ENCODE peak calls at places on chromosome 17, in five cellular contexts. W, R, B, Z and I are unnamed samples.

GRCh38 chr17:50900383-50900892 is 34.3 kb upstream of the TOB1 start:
- DNase-seq in R (no peak), W (no peak), Z (no peak), B (peak), I (no peak)

GRCh38 chr17:34254146-34254545 is 939 bp upstream of the CCL2 start:
- DNase-seq in R (peak), W (peak), Z (peak), B (no peak), I (peak)

GRCh38 chr17:46028374-46028773 is 29.3 kb downstream of the STH start:
- DNase-seq in W (no peak), R (no peak), B (no peak), Z (no peak), I (no peak)

GRCh38 chr17:46032909-46033308 is 33.9 kb downstream of the STH start:
- DNase-seq in W (no peak), R (no peak), B (no peak), Z (no peak), I (no peak)

GRCh38 chr17:1592751-1593629 is 30.4 kb upstream of the PITPNA start:
- DNase-seq in W (no peak), B (no peak), R (no peak), Z (no peak), I (no peak)

GRCh38 chr17:17180141-17180603 is 26.0 kb downstream of the PLD6 start:
- DNase-seq in W (no peak), R (no peak), Z (no peak), B (no peak), I (no peak)

GRCh38 chr17:2880050-2880449 is 83.8 kb downstream of the RAP1GAP2 start:
- DNase-seq in R (no peak), B (peak), W (no peak), Z (no peak), I (no peak)

GRCh38 chr17:10224592-10225195 is 26.3 kb upstream of the GAS7 start:
- DNase-seq in Z (no peak), R (no peak), W (no peak), B (no peak), I (peak)

GRCh38 chr17:69597898-69598692 is 183.6 kb downstream of the MAP2K6 start:
- DNase-seq in R (peak), B (no peak), W (peak), Z (peak), I (peak)

GRCh38 chr17:80696456-80696855 is 151.8 kb downstream of the RPTOR start:
- DNase-seq in W (no peak), B (no peak), R (no peak), Z (no peak), I (peak)

GRCh38 chr17:9817086-9817485 is 4.8 kb downstream of the GSG1L2 start:
- DNase-seq in W (no peak), R (peak), Z (peak), B (peak), I (peak)

GRCh38 chr17:57124053-57124452 is 39.0 kb downstream of the AKAP1 start:
- DNase-seq in Z (no peak), W (no peak), R (no peak), B (no peak), I (no peak)

GRCh38 chr17:57120814-57121213 is 35.8 kb downstream of the AKAP1 start:
- DNase-seq in W (no peak), B (no peak), R (no peak), Z (no peak), I (no peak)

GRCh38 chr17:57125866-57126265 is 40.8 kb downstream of the AKAP1 start:
- DNase-seq in B (no peak), R (no peak), W (no peak), Z (no peak), I (no peak)

GRCh38 chr17:57121308-57122042 is 36.4 kb downstream of the AKAP1 start:
- DNase-seq in W (peak), Z (peak), R (peak), B (peak), I (peak)

GRCh38 chr17:57125406-57125805 is 40.4 kb downstream of the AKAP1 start:
- DNase-seq in Z (no peak), R (no peak), B (no peak), W (no peak), I (no peak)
- H3K4me3 ChIP-seq in Z (no peak), R (no peak), B (no peak), W (no peak), I (no peak)

GRCh38 chr17:75758131-75758905 is 6.7 kb downstream of the GALK1 start:
- DNase-seq in B (peak), W (no peak), Z (no peak), R (no peak), I (no peak)
- TF ChIP-seq CTCF in B (peak), W (peak), Z (peak), R (peak), I (peak)

GRCh38 chr17:74427763-74428153 is 4.1 kb upstream of the GPRC5C start:
- DNase-seq in Z (no peak), R (no peak), B (no peak), W (no peak), I (no peak)

GRCh38 chr17:74431568-74432483 is at the start of gene GPRC5C:
- DNase-seq in Z (no peak), R (peak), W (peak), B (peak), I (no peak)

GRCh38 chr17:74430706-74431567 is 951 bp upstream of the GPRC5C start:
- DNase-seq in B (peak), Z (peak), R (peak), W (peak), I (peak)

GRCh38 chr17:74430385-74430705 is 1.5 kb upstream of the GPRC5C start:
- DNase-seq in B (no peak), W (no peak), Z (no peak), R (peak), I (no peak)

GRCh38 chr17:74429604-74430384 is 2.1 kb upstream of the GPRC5C start:
- DNase-seq in W (no peak), B (peak), Z (no peak), R (no peak), I (no peak)
- H3K4me3 ChIP-seq in W (no peak), B (peak), Z (no peak), R (peak), I (no peak)

GRCh38 chr17:75738218-75738802 is 17.1 kb downstream of the ITGB4 start:
- DNase-seq in R (no peak), B (peak), W (no peak), Z (peak), I (peak)
- TF ChIP-seq CTCF in R (no peak), B (no peak), W (no peak), Z (no peak), I (no peak)

GRCh38 chr17:75808549-75808904 is 23.9 kb downstream of the UNK start:
- DNase-seq in R (no peak), W (peak), Z (no peak), B (no peak), I (no peak)
- H3K4me3 ChIP-seq in R (no peak), W (no peak), Z (no peak), B (no peak), I (no peak)

DNA sequence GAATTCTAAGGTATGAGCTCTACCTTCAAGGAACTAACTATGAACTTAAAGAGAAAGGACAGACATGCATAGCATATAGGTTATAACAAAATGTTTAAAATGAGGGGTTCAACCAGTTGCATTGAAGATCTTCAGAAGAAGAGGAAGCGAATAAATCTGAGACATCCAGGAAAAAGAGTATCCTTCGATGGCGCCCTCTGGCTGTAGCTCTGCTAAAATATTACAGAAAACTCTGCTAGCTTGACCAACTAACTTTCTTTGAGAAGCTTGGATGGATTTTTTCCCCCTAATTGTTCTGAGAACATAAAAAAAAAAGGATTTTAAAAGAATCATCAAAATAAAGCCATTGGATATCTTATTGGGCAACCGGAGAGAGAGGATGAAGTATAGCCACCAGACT is 659.9 kb upstream of the SOX9 start:
- DNase-seq in B (peak), W (peak), Z (peak), R (peak), I (peak)
- TF ChIP-seq CTCF in B (peak), W (peak), Z (peak), R (peak), I (peak)

DNA sequence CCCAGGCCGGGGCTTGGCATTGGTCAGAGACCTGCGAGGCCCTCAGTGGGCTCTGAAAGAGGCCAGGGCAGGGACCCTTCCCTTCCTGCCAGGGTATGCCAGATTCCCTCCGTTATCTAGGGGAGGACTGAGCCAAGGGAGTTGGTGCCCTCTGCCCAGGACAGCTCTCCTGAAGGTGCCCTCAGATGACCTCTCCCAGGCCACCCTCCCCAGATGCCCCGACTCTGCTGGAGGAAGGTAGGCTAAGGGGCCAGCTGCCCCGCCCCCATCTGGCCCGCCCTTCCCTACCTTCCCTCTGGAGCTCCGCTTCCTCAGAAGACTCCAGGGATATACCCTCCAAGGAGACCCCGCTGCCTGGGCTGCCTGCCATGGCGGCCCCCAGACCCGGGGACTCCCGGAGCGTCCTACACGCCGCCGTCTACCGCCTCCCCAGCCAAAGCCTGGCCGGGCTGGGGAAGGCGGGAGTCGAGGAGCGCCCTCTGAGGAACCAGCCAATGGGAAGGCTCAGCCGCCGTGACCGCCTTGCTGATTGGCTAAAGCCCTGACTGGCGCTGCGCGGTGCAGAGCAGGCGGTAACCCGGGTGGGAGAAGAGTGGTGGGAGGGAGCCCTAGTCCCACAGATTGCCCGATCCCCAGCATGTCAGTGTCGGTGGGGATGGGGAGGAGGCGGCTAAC is 7.0 kb downstream of the MPP2 start:
- DNase-seq in Z (peak), R (peak), W (peak), B (peak), I (peak)
- H3K4me3 ChIP-seq in Z (peak), R (peak), W (peak), B (peak), I (peak)

DNA sequence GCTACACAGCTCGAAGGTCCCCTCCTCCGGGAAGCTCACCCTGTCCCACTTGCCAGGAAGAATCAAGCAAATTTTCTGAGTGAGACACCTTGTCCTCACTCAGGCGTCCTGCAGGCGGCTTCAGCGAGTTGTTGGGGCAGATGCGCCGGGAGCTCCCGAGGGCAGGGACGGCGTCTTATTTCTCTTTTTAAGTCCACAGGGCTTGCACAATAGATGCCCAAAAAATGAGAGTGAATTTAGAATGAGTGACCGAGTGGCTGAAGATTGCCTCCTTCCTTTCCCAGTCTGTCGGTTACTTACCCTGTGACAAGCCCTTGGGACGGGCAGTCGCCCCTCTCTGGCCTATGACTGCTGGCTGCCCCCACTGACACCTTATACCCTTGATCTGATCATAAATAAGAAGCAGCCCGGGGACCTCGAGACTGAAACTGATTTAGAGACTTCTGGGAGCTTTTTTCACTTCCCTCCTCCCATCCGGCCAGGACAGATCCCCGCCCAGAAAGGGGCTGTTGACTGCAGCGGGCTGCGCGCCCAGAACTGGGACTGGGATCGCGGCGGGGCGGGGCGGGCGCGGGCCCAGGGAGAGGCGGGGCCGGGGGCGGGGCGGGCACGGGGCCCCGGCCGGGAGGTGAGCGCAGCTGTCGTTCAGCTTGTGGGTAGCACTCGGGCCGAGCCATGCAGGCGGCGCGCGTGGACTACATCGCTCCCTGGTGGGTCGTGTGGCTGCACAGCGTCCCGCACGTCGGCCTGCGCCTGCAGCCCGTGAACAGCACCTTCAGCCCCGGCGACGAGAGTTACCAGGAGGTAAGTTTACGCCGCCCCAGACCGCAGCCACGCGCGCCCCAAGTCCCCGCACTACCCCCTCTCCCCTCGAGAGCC is at the start of gene TTYH2:
- DNase-seq in R (peak), W (peak), Z (peak), B (peak), I (peak)
- TF ChIP-seq CTCF in R (peak), W (peak), Z (peak), B (peak), I (peak)

GRCh38 chr17:57740225-57740528 is 4.9 kb downstream of the CCDC182 start:
- DNase-seq in R (no peak), Z (no peak), W (no peak), B (no peak), I (no peak)

GRCh38 chr17:57735230-57735629 is 9.9 kb downstream of the CCDC182 start:
- DNase-seq in W (no peak), Z (no peak), R (no peak), B (no peak), I (no peak)

GRCh38 chr17:57735707-57736106 is 9.4 kb downstream of the CCDC182 start:
- DNase-seq in W (no peak), B (peak), R (peak), Z (no peak), I (no peak)

GRCh38 chr17:57739402-57740224 is 5.5 kb downstream of the CCDC182 start:
- DNase-seq in Z (no peak), R (peak), W (no peak), B (peak), I (no peak)

DNA sequence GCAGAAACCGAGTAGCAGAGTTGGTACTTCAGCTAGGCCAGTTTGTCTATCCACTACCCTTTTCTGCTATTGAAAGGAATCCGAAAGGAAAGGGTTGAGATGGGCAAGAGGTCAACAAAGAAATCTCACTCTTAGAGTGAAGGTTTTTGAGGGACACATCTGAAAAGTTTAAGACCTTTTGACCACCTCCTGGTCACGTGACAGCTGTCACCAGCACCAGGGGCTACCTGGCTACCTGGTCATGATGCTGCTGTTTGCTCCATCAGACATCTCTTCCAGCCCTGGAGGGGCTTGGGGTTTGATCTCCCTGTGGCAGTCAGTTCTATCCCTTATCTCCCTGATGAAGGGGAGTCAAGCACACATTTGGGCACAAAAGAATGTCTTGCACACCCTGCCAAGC is 7.6 kb downstream of the CCDC182 start:
- DNase-seq in B (no peak), W (no peak), Z (no peak), R (no peak), I (no peak)
- H3K4me3 ChIP-seq in B (no peak), W (no peak), Z (no peak), R (no peak), I (no peak)